ENCODE peak calls at places on chromosomes 2 and 18, in five cellular contexts. One of them, this sample, is unnamed.

GRCh38 chr2:35114765-35115164 is 1240.8 kb upstream of the CRIM1 start:
- DNase-seq in tibial artery: no peak
- DNase-seq in brain microvascular endothelial cell: no peak
- DNase-seq in cardiac muscle cell: peak
- DNase-seq in K562: no peak
- DNase-seq in this sample: no peak

GRCh38 chr2:127000937-127001336 is 102.2 kb downstream of the TEX51 start:
- DNase-seq in tibial artery: no peak
- DNase-seq in brain microvascular endothelial cell: no peak
- DNase-seq in cardiac muscle cell: no peak
- DNase-seq in K562: no peak
- DNase-seq in this sample: no peak

GRCh38 chr2:26954135-26954534 is 16.3 kb upstream of the MAPRE3 start:
- DNase-seq in tibial artery: no peak
- DNase-seq in brain microvascular endothelial cell: no peak
- DNase-seq in cardiac muscle cell: no peak
- DNase-seq in K562: no peak
- DNase-seq in this sample: no peak

GRCh38 chr18:33184178-33184577 is 256.3 kb downstream of the CCDC178 start:
- DNase-seq in tibial artery: no peak
- DNase-seq in brain microvascular endothelial cell: no peak
- DNase-seq in cardiac muscle cell: no peak
- DNase-seq in K562: no peak
- DNase-seq in this sample: peak

GRCh38 chr2:164739966-164740365 is 101.7 kb downstream of the COBLL1 start:
- DNase-seq in tibial artery: no peak
- DNase-seq in brain microvascular endothelial cell: peak
- DNase-seq in cardiac muscle cell: no peak
- DNase-seq in K562: no peak
- DNase-seq in this sample: no peak

GRCh38 chr2:5540856-5541255 is 151.3 kb upstream of the SOX11 start:
- DNase-seq in tibial artery: no peak
- DNase-seq in brain microvascular endothelial cell: no peak
- DNase-seq in cardiac muscle cell: no peak
- DNase-seq in K562: no peak
- DNase-seq in this sample: no peak

GRCh38 chr18:30409120-30409519 is 633.4 kb downstream of the DSC3 start:
- DNase-seq in tibial artery: no peak
- DNase-seq in brain microvascular endothelial cell: no peak
- DNase-seq in cardiac muscle cell: no peak
- DNase-seq in K562: no peak
- DNase-seq in this sample: no peak

GRCh38 chr2:5530022-5530696 is 162.0 kb upstream of the SOX11 start:
- DNase-seq in tibial artery: no peak
- DNase-seq in brain microvascular endothelial cell: no peak
- DNase-seq in cardiac muscle cell: no peak
- DNase-seq in K562: no peak
- DNase-seq in this sample: no peak

GRCh38 chr18:62732631-62733030 is 17.3 kb downstream of the PHLPP1 start:
- DNase-seq in tibial artery: no peak
- DNase-seq in brain microvascular endothelial cell: no peak
- DNase-seq in cardiac muscle cell: no peak
- DNase-seq in K562: no peak
- DNase-seq in this sample: no peak

GRCh38 chr2:23636412-23636811 is 251.4 kb downstream of the KLHL29 start:
- DNase-seq in tibial artery: peak
- DNase-seq in brain microvascular endothelial cell: no peak
- DNase-seq in cardiac muscle cell: no peak
- DNase-seq in K562: no peak
- DNase-seq in this sample: no peak

GRCh38 chr18:8721094-8721669 is 15.8 kb downstream of the MTCL1 start:
- DNase-seq in tibial artery: no peak
- DNase-seq in brain microvascular endothelial cell: no peak
- DNase-seq in cardiac muscle cell: no peak
- DNase-seq in K562: no peak
- DNase-seq in this sample: no peak

GRCh38 chr2:11853197-11853588 is 106.8 kb downstream of the LPIN1 start:
- DNase-seq in tibial artery: no peak
- DNase-seq in brain microvascular endothelial cell: no peak
- DNase-seq in cardiac muscle cell: no peak
- DNase-seq in K562: no peak
- DNase-seq in this sample: no peak

GRCh38 chr18:55500316-55501086 is 87.5 kb downstream of the TCF4 start:
- DNase-seq in tibial artery: no peak
- DNase-seq in brain microvascular endothelial cell: no peak
- DNase-seq in cardiac muscle cell: no peak
- DNase-seq in K562: no peak
- DNase-seq in this sample: no peak

GRCh38 chr18:34773378-34773777 is 63.3 kb downstream of the DTNA start:
- DNase-seq in tibial artery: no peak
- DNase-seq in brain microvascular endothelial cell: peak
- DNase-seq in cardiac muscle cell: no peak
- DNase-seq in K562: no peak
- DNase-seq in this sample: no peak

GRCh38 chr2:65916785-65917295 is 484.4 kb upstream of the SPRED2 start:
- DNase-seq in tibial artery: no peak
- DNase-seq in brain microvascular endothelial cell: no peak
- DNase-seq in cardiac muscle cell: no peak
- DNase-seq in K562: no peak
- DNase-seq in this sample: no peak

GRCh38 chr2:216066255-216066654 is 15.4 kb downstream of the PECR start:
- DNase-seq in tibial artery: no peak
- DNase-seq in brain microvascular endothelial cell: peak
- DNase-seq in cardiac muscle cell: no peak
- DNase-seq in K562: no peak
- DNase-seq in this sample: no peak

GRCh38 chr2:15480552-15480951 is 80.6 kb downstream of the NBAS start:
- DNase-seq in tibial artery: no peak
- DNase-seq in brain microvascular endothelial cell: no peak
- DNase-seq in cardiac muscle cell: no peak
- DNase-seq in K562: no peak
- DNase-seq in this sample: no peak

GRCh38 chr2:96251721-96252292 is 14.0 kb downstream of the TMEM127 start:
- DNase-seq in tibial artery: peak
- DNase-seq in brain microvascular endothelial cell: peak
- DNase-seq in cardiac muscle cell: peak
- DNase-seq in K562: peak
- DNase-seq in this sample: no peak

GRCh38 chr2:233456934-233457333 is 102.6 kb downstream of the DGKD start:
- DNase-seq in tibial artery: no peak
- DNase-seq in brain microvascular endothelial cell: no peak
- DNase-seq in cardiac muscle cell: no peak
- DNase-seq in K562: no peak
- DNase-seq in this sample: no peak

GRCh38 chr2:11155326-11156059 is at the start of gene SLC66A3:
- DNase-seq in tibial artery: no peak
- DNase-seq in brain microvascular endothelial cell: peak
- DNase-seq in cardiac muscle cell: peak
- DNase-seq in K562: no peak
- DNase-seq in this sample: peak

GRCh38 chr2:138414014-138414413 is 87.6 kb upstream of the SPOPL start:
- DNase-seq in tibial artery: no peak
- DNase-seq in brain microvascular endothelial cell: no peak
- DNase-seq in cardiac muscle cell: no peak
- DNase-seq in K562: no peak
- DNase-seq in this sample: no peak

GRCh38 chr2:213703699-213704098 is 419.4 kb downstream of the SPAG16 start:
- DNase-seq in tibial artery: no peak
- DNase-seq in brain microvascular endothelial cell: no peak
- DNase-seq in cardiac muscle cell: no peak
- DNase-seq in K562: no peak
- DNase-seq in this sample: no peak

GRCh38 chr2:76953733-76954347 is 568.3 kb downstream of the LRRTM4 start:
- DNase-seq in tibial artery: no peak
- DNase-seq in brain microvascular endothelial cell: peak
- DNase-seq in cardiac muscle cell: peak
- DNase-seq in K562: peak
- DNase-seq in this sample: no peak

GRCh38 chr2:33848486-33848885 is 249.4 kb upstream of the FAM98A start:
- DNase-seq in tibial artery: no peak
- DNase-seq in brain microvascular endothelial cell: peak
- DNase-seq in cardiac muscle cell: no peak
- DNase-seq in K562: no peak
- DNase-seq in this sample: peak

GRCh38 chr2:5437375-5437774 is 254.8 kb upstream of the SOX11 start:
- DNase-seq in tibial artery: no peak
- DNase-seq in brain microvascular endothelial cell: no peak
- DNase-seq in cardiac muscle cell: no peak
- DNase-seq in K562: no peak
- DNase-seq in this sample: no peak

GRCh38 chr2:170013802-170014551 is 164.0 kb upstream of the MYO3B start:
- DNase-seq in tibial artery: no peak
- DNase-seq in brain microvascular endothelial cell: peak
- DNase-seq in cardiac muscle cell: peak
- DNase-seq in K562: peak
- DNase-seq in this sample: no peak

DNA sequence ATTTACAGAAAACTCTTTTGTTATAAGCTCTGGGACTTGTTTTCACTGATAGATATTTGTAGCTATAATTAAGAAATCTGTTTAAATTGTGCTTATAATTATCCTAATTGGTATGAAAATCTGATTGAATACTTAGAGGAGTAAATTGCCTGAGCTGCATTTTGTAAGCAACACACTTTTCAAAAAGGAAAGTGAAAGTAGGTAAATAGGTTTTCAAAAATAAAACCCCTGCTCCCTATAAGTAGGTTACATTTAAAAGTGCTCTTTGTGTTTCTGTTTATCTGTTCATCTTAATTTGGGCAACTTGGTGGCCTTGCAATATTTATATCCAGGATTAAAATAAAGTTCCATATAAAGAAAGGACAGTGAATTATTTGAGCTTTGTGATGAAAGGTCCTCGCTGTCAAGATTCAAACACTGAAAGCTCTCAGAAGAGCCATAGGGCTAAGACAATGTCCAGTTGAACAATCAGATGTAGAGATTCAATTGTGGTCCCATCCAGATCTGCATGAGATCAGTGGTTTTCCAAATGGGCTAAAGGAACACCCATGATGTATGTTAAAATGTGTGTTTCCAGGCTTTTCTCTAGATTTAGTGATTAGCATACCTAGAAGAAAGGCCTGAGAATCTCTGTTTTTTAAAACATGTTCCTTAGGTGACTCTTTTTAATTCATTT is 371.6 kb downstream of the RPRM start:
- DNase-seq in tibial artery: no peak
- DNase-seq in brain microvascular endothelial cell: no peak
- DNase-seq in cardiac muscle cell: no peak
- DNase-seq in K562: no peak
- DNase-seq in this sample: no peak
- H3K27ac ChIP-seq in tibial artery: no peak
- H3K27ac ChIP-seq in brain microvascular endothelial cell: no peak
- H3K27ac ChIP-seq in cardiac muscle cell: no peak
- H3K27ac ChIP-seq in K562: no peak
- H3K27ac ChIP-seq in this sample: no peak

DNA sequence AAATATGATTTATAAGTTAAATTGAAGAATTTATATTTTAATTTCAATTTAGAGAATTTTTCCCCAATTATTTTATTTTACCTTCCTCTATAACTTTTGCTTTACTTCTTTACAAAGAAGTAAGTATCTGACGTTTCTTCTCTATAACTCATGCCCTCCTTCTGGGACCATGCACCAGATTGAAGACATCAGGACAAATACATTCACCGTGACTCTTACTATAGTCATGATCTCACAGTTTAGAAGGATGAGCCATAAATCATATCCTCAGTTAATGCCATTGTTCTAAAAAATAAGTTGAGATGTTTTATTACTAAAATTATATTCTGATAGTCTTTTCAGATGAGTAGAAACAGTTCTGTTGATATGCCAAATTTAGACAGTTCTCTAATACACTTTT is 279.3 kb downstream of the TMX3 start:
- DNase-seq in tibial artery: no peak
- DNase-seq in brain microvascular endothelial cell: no peak
- DNase-seq in cardiac muscle cell: no peak
- DNase-seq in K562: no peak
- DNase-seq in this sample: no peak
- H3K27ac ChIP-seq in tibial artery: no peak
- H3K27ac ChIP-seq in brain microvascular endothelial cell: no peak
- H3K27ac ChIP-seq in cardiac muscle cell: no peak
- H3K27ac ChIP-seq in K562: no peak
- H3K27ac ChIP-seq in this sample: peak

GRCh38 chr2:47048801-47049480 is 106.2 kb downstream of the STPG4 start:
- DNase-seq in tibial artery: no peak
- DNase-seq in brain microvascular endothelial cell: no peak
- DNase-seq in cardiac muscle cell: no peak
- DNase-seq in K562: peak
- DNase-seq in this sample: no peak
- H3K27ac ChIP-seq in tibial artery: peak
- H3K27ac ChIP-seq in brain microvascular endothelial cell: no peak
- H3K27ac ChIP-seq in cardiac muscle cell: no peak
- H3K27ac ChIP-seq in K562: no peak
- H3K27ac ChIP-seq in this sample: no peak

GRCh38 chr2:47636176-47636575 is 146.8 kb upstream of the MSH6 start:
- DNase-seq in tibial artery: no peak
- DNase-seq in brain microvascular endothelial cell: no peak
- DNase-seq in cardiac muscle cell: no peak
- DNase-seq in K562: no peak
- DNase-seq in this sample: no peak
- H3K27ac ChIP-seq in tibial artery: no peak
- H3K27ac ChIP-seq in brain microvascular endothelial cell: no peak
- H3K27ac ChIP-seq in cardiac muscle cell: no peak
- H3K27ac ChIP-seq in K562: no peak
- H3K27ac ChIP-seq in this sample: no peak

GRCh38 chr2:62216113-62216512 is 20.2 kb downstream of the B3GNT2 start:
- DNase-seq in tibial artery: no peak
- DNase-seq in brain microvascular endothelial cell: no peak
- DNase-seq in cardiac muscle cell: no peak
- DNase-seq in K562: no peak
- DNase-seq in this sample: no peak
- H3K27ac ChIP-seq in tibial artery: peak
- H3K27ac ChIP-seq in brain microvascular endothelial cell: peak
- H3K27ac ChIP-seq in cardiac muscle cell: no peak
- H3K27ac ChIP-seq in K562: no peak
- H3K27ac ChIP-seq in this sample: no peak

GRCh38 chr18:5414546-5414945 is 119.0 kb upstream of the ZBTB14 start:
- DNase-seq in tibial artery: no peak
- DNase-seq in brain microvascular endothelial cell: no peak
- DNase-seq in cardiac muscle cell: peak
- DNase-seq in K562: no peak
- DNase-seq in this sample: no peak

GRCh38 chr18:5415665-5416064 is 120.1 kb upstream of the ZBTB14 start:
- DNase-seq in tibial artery: no peak
- DNase-seq in brain microvascular endothelial cell: no peak
- DNase-seq in cardiac muscle cell: no peak
- DNase-seq in K562: no peak
- DNase-seq in this sample: no peak

GRCh38 chr18:5413447-5413846 is 117.9 kb upstream of the ZBTB14 start:
- DNase-seq in tibial artery: no peak
- DNase-seq in brain microvascular endothelial cell: no peak
- DNase-seq in cardiac muscle cell: peak
- DNase-seq in K562: no peak
- DNase-seq in this sample: no peak

GRCh38 chr18:5416112-5416511 is 120.6 kb upstream of the ZBTB14 start:
- DNase-seq in tibial artery: no peak
- DNase-seq in brain microvascular endothelial cell: no peak
- DNase-seq in cardiac muscle cell: no peak
- DNase-seq in K562: no peak
- DNase-seq in this sample: no peak

GRCh38 chr18:5415035-5415434 is 119.5 kb upstream of the ZBTB14 start:
- DNase-seq in tibial artery: no peak
- DNase-seq in brain microvascular endothelial cell: no peak
- DNase-seq in cardiac muscle cell: no peak
- DNase-seq in K562: no peak
- DNase-seq in this sample: no peak
- H3K27ac ChIP-seq in tibial artery: no peak
- H3K27ac ChIP-seq in brain microvascular endothelial cell: no peak
- H3K27ac ChIP-seq in cardiac muscle cell: peak
- H3K27ac ChIP-seq in K562: no peak
- H3K27ac ChIP-seq in this sample: no peak